ENCODE peak calls at places on chromosomes 13 and 19, in five cellular contexts. Z, D, L, S and N are unnamed samples.
A peak's percentile ranks its signal among the peaks of the same experiment; 100 is the strongest.

GRCh38 chr19:8088752-8089663 is 36.4 kb downstream of the CCL25 start:
- DNase-seq in Z (no peak), D (no peak), L (no peak), S (no peak), N (no peak)

GRCh38 chr13:34151885-34152284 is 333.9 kb downstream of the RFC3 start:
- DNase-seq in L (no peak), Z (no peak), D (no peak), S (no peak), N (no peak)

GRCh38 chr19:47240996-47241918 is 10.3 kb upstream of the BBC3 start:
- DNase-seq in S (peak; percentile 74), L (peak; percentile 68), D (peak; percentile 74), Z (peak; percentile 59), N (peak; percentile 83)

GRCh38 chr19:2982983-2983350 is 5.6 kb downstream of the TLE6 start:
- DNase-seq in D (no peak), Z (peak; percentile 89), S (peak; percentile 92), L (no peak), N (peak; percentile 79)

GRCh38 chr19:53639471-53639870 is 7.7 kb downstream of the DPRX start:
- DNase-seq in L (no peak), D (no peak), S (no peak), Z (no peak), N (no peak)

GRCh38 chr13:48235814-48236135 is 2.8 kb downstream of the ITM2B start:
- DNase-seq in D (no peak), Z (no peak), L (no peak), S (no peak), N (no peak)

GRCh38 chr13:107459430-107459829 is 755.9 kb downstream of the LIG4 start:
- DNase-seq in S (no peak), L (peak; percentile 80), Z (no peak), D (no peak), N (no peak)

GRCh38 chr19:47573076-47574026 is at the start of gene ZNF541:
- DNase-seq in D (no peak), L (no peak), Z (peak; percentile 64), S (peak; percentile 72), N (peak; percentile 76)

GRCh38 chr13:35978607-35979316 is 152.4 kb downstream of the DCLK1 start:
- DNase-seq in L (peak; percentile 81), D (peak; percentile 20), Z (no peak), S (no peak), N (no peak)

GRCh38 chr19:29467824-29468401 is 57.9 kb upstream of the VSTM2B start:
- DNase-seq in L (no peak), Z (no peak), S (no peak), D (peak; percentile 25), N (no peak)

GRCh38 chr13:104015646-104016396 is 949.6 kb upstream of the SLC10A2 start:
- DNase-seq in Z (no peak), D (no peak), S (no peak), L (peak; percentile 94), N (no peak)

GRCh38 chr13:28349901-28350654 is 144.8 kb downstream of the FLT1 start:
- DNase-seq in L (no peak), D (no peak), Z (no peak), S (no peak), N (no peak)

GRCh38 chr13:95704510-95704909 is 27.6 kb downstream of the DNAJC3 start:
- DNase-seq in S (no peak), D (no peak), Z (no peak), L (peak; percentile 4), N (no peak)

GRCh38 chr19:38210458-38210987 is 13.5 kb downstream of the DPF1 start:
- DNase-seq in L (no peak), S (peak; percentile 85), Z (peak; percentile 74), D (no peak), N (no peak)

GRCh38 chr19:46351241-46352041 is 4.6 kb downstream of the PPP5C start:
- DNase-seq in L (peak; percentile 63), D (peak; percentile 60), Z (no peak), S (peak; percentile 80), N (peak; percentile 85)

GRCh38 chr19:30064021-30064699 is 122.1 kb downstream of the URI1 start:
- DNase-seq in S (no peak), L (no peak), Z (no peak), D (no peak), N (peak; percentile 29)

GRCh38 chr19:47035127-47035494 is 13.3 kb downstream of the TMEM160 start:
- DNase-seq in Z (no peak), D (peak; percentile 85), S (no peak), L (no peak), N (no peak)

GRCh38 chr13:39038569-39038898 is 278 bp downstream of the NHLRC3 start:
- DNase-seq in D (peak; percentile 66), L (no peak), Z (no peak), S (no peak), N (no peak)

GRCh38 chr19:44847144-44848035 is 1.3 kb downstream of the NECTIN2 start:
- DNase-seq in Z (peak; percentile 70), L (peak; percentile 60), D (no peak), S (peak; percentile 72), N (peak; percentile 85)

GRCh38 chr19:29367701-29368306 is 154.9 kb upstream of the UQCRFS1 start:
- DNase-seq in D (no peak), L (no peak), S (no peak), Z (no peak), N (no peak)

GRCh38 chr13:36872621-36873020 is 47.4 kb downstream of the SMAD9 start:
- DNase-seq in Z (no peak), L (no peak), D (no peak), S (no peak), N (no peak)

GRCh38 chr13:40189426-40189825 is 477.0 kb downstream of the FOXO1 start:
- DNase-seq in D (no peak), L (no peak), S (no peak), Z (no peak), N (no peak)

GRCh38 chr19:45455707-45456499 is 11.9 kb upstream of the FOSB start:
- DNase-seq in L (peak; percentile 99), D (no peak), Z (peak; percentile 85), S (peak; percentile 97), N (peak; percentile 94)

GRCh38 chr19:46624958-46625661 is at the start of gene PTGIR:
- DNase-seq in Z (peak; percentile 81), D (no peak), L (peak; percentile 29), S (peak; percentile 91), N (no peak)

GRCh38 chr13:105655046-105655445 is 880.4 kb downstream of the EFNB2 start:
- DNase-seq in Z (no peak), D (no peak), S (no peak), L (peak; percentile 79), N (no peak)

GRCh38 chr13:32038353-32038752 is 6.8 kb downstream of the FRY start:
- DNase-seq in S (no peak), L (no peak), D (no peak), Z (no peak), N (no peak)

GRCh38 chr19:34994643-34995471 is 5.3 kb upstream of the GRAMD1A start:
- DNase-seq in S (peak; percentile 56), Z (no peak), D (no peak), L (no peak), N (peak; percentile 70)

GRCh38 chr13:48156466-48156865 is 61.6 kb upstream of the MED4 start:
- DNase-seq in L (no peak), S (no peak), D (peak; percentile 27), Z (no peak), N (no peak)

GRCh38 chr13:112333756-112334543 is 42.2 kb upstream of the SPACA7 start:
- DNase-seq in S (no peak), D (no peak), L (peak; percentile 53), Z (no peak), N (no peak)

GRCh38 chr13:112330479-112331407 is 45.4 kb upstream of the SPACA7 start:
- DNase-seq in Z (no peak), S (no peak), D (no peak), L (no peak), N (no peak)

GRCh38 chr13:112330066-112330465 is 46.1 kb upstream of the SPACA7 start:
- DNase-seq in D (no peak), L (no peak), Z (no peak), S (no peak), N (no peak)

GRCh38 chr13:112332727-112333126 is 43.4 kb upstream of the SPACA7 start:
- DNase-seq in Z (no peak), S (no peak), D (no peak), L (no peak), N (no peak)

GRCh38 chr13:112331675-112332074 is 44.5 kb upstream of the SPACA7 start:
- DNase-seq in L (no peak), S (no peak), Z (no peak), D (no peak), N (no peak)
- TF ChIP-seq CTCF in L (no peak), S (no peak), Z (no peak), D (no peak), N (no peak)

DNA sequence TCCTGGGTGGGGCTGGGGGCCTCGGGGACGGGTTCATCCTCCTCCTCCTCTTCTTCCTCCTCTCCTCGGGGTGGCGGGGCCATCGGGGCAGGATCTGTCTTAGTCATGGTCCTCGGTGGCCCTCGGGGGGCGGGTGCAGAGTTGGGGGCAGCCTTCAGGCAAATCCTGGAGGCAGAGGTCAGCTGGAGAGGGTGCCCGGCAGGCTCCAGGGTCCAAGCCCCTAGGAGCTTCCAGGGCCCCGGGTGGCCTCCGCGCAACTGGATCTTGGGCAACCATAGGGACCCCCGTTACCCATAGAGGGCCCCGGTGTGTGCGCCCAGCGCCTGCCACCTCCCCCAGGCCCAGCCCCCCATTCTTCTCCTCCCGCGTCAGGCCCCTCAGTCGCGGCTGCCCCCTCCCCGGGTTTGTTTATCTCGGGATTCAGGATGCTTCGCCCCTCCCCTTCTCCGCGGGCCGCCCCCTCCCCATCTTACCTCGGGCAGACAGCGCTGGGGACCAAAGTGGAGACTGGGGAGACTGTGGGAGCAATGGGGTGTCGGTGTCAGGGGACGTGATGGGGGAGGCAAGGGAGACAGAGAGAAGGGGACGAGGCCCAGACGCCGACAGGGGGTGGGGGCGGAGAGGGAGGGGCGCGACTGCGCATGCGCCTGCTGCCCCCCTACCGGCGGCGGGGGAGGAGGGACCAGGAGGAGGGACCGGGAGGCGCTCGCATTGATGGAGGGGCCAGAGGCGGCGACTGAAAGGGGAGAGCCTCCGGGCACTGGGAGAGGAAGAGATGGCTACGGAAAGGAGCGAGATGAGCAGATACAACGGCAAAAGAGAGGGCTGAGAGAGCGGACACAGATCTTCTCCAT is at the start of gene CLIP3:
- DNase-seq in L (peak; percentile 44), D (no peak), S (peak; percentile 80), Z (peak; percentile 69), N (no peak)
- TF ChIP-seq CTCF in L (peak; percentile 29), D (no peak), S (no peak), Z (no peak), N (no peak)

GRCh38 chr19:4660993-4661392 is 9.1 kb downstream of the MYDGF start:
- DNase-seq in Z (no peak), D (no peak), L (no peak), S (no peak), N (no peak)

GRCh38 chr19:4657835-4658234 is 12.3 kb downstream of the MYDGF start:
- DNase-seq in Z (no peak), D (no peak), L (no peak), S (no peak), N (no peak)

GRCh38 chr19:4662812-4663211 is 7.3 kb downstream of the MYDGF start:
- DNase-seq in Z (no peak), D (no peak), S (no peak), L (no peak), N (no peak)

GRCh38 chr19:4662020-4662695 is 8.0 kb downstream of the MYDGF start:
- DNase-seq in L (no peak), D (no peak), S (no peak), Z (no peak), N (no peak)

GRCh38 chr19:4660181-4660791 is 9.9 kb downstream of the MYDGF start:
- DNase-seq in Z (no peak), S (no peak), L (no peak), D (peak; percentile 36), N (no peak)
- TF ChIP-seq CTCF in Z (peak; percentile 57), S (peak; percentile 42), L (peak; percentile 53), D (peak; percentile 61), N (peak; percentile 27)

GRCh38 chr13:112213467-112214245 is 146.7 kb downstream of the SOX1 start:
- DNase-seq in L (no peak), D (no peak), Z (no peak), S (no peak), N (peak; percentile 66)
- TF ChIP-seq CTCF in L (no peak), D (no peak), Z (no peak), S (no peak), N (no peak)